ENCODE peak calls at places on chromosomes 7 and 10, in ten cellular contexts. V, L, X, J, M, F, W, O, K and Z are unnamed samples.

GRCh38 chr10:36888925-36889573 is 236.3 kb upstream of the ANKRD30A start:
- DNase-seq in V (peak), L (no peak), X (no peak), J (no peak), M (peak), F (no peak), W (peak), O (peak), K (peak), Z (no peak)

GRCh38 chr10:48523820-48524758 is 80.8 kb downstream of the ARHGAP22 start:
- DNase-seq in V (peak), L (no peak), X (peak), J (no peak), M (peak), F (no peak), W (peak), O (peak), K (no peak), Z (peak)

GRCh38 chr7:44277391-44277790 is 48.0 kb downstream of the CAMK2B start:
- DNase-seq in V (no peak), L (peak), X (peak), J (peak), M (no peak), F (peak), W (no peak), O (no peak), K (no peak), Z (peak)

GRCh38 chr7:24336461-24336860 is 52.5 kb downstream of the NPY start:
- DNase-seq in V (no peak), L (no peak), X (no peak), J (no peak), M (no peak), F (no peak), W (no peak), O (no peak), K (no peak), Z (no peak)

GRCh38 chr7:105611856-105612775 is 30.8 kb upstream of the EFCAB10 start:
- DNase-seq in V (no peak), L (no peak), X (no peak), J (no peak), M (no peak), F (no peak), W (no peak), O (no peak), K (no peak), Z (no peak)

GRCh38 chr10:6476989-6477388 is 103.1 kb downstream of the PRKCQ start:
- DNase-seq in V (no peak), L (no peak), X (no peak), J (no peak), M (no peak), F (no peak), W (no peak), O (no peak), K (no peak), Z (no peak)

GRCh38 chr7:44987996-44988395 is 9.2 kb upstream of the MYO1G start:
- DNase-seq in V (no peak), L (no peak), X (no peak), J (no peak), M (no peak), F (no peak), W (no peak), O (no peak), K (no peak), Z (peak)

GRCh38 chr10:89670926-89671325 is 25.9 kb upstream of the PANK1 start:
- DNase-seq in V (no peak), L (no peak), X (no peak), J (no peak), M (peak), F (no peak), W (no peak), O (no peak), K (no peak), Z (no peak)

GRCh38 chr7:767580-767940 is 40.5 kb upstream of the PRKAR1B start:
- DNase-seq in V (no peak), L (peak), X (peak), J (no peak), M (no peak), F (no peak), W (peak), O (no peak), K (no peak), Z (no peak)

GRCh38 chr10:23918090-23918704 is 290.7 kb upstream of the KIAA1217 start:
- DNase-seq in V (no peak), L (no peak), X (no peak), J (peak), M (peak), F (no peak), W (no peak), O (no peak), K (no peak), Z (no peak)

GRCh38 chr7:78149787-78150186 is 351.2 kb downstream of the PHTF2 start:
- DNase-seq in V (no peak), L (peak), X (no peak), J (no peak), M (no peak), F (no peak), W (no peak), O (no peak), K (no peak), Z (no peak)

GRCh38 chr10:5813091-5813340 is 218 bp downstream of the GDI2 start:
- DNase-seq in V (no peak), L (no peak), X (no peak), J (no peak), M (no peak), F (no peak), W (no peak), O (no peak), K (no peak), Z (no peak)

GRCh38 chr10:32055478-32056135 is 618 bp downstream of the KIF5B start:
- DNase-seq in V (peak), L (peak), X (peak), J (peak), M (peak), F (peak), W (peak), O (peak), K (peak), Z (peak)
- TF ChIP-seq CTCF in V (peak), L (peak), X (no peak), J (peak), M (no peak), F (peak), W (no peak), O (no peak), K (peak), Z (no peak)

DNA sequence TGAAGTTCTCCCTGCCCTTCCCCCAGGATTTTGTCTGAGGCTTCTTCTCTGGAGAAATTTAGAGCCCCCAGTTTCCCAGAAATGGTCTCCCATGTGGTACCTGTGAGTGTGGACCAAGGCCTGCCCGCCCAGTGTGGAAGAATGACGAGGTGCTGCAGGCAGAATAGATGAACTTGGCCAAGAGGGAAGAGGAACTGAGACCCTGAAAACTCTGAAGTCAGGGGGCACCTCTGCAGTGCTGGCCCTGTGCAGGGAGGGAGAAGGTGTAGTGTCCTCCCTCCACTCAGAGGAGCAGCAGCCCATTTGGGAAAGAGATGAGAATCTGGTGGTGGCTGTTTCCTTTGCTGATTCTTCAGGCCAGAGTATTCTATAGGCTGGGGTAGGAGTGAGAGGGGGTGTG is 115.2 kb upstream of the PCGF5 start:
- DNase-seq in V (no peak), L (no peak), X (no peak), J (no peak), M (no peak), F (no peak), W (no peak), O (no peak), K (no peak), Z (no peak)
- H3K4me3 ChIP-seq in V (no peak), L (no peak), X (no peak), J (no peak), M (no peak), F (no peak), W (no peak), O (no peak), K (no peak), Z (no peak)

DNA sequence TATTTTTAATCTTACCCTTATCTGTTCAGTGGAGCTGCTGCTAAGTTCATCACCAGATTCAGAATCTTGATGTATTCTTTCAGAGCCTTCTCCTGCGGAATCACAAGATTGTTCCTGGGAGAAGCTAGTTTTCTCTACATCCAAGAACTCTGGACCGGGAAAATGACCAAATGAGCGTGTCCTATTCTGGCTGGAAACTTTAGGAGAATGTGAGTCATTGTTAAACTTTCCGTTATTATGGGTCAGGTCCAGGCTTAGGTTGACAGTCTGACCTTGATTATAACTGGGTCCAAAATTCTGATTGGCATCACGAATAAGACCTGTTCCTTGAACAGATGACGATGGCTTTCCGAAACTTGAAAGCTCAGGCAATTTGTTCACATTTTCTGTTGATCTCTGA is 20.5 kb downstream of the ARHGAP12 start:
- DNase-seq in V (no peak), L (peak), X (no peak), J (no peak), M (no peak), F (no peak), W (no peak), O (no peak), K (no peak), Z (no peak)
- TF ChIP-seq POLR2A in V (no peak), L (no peak), X (no peak), J (no peak), M (no peak), F (no peak), W (no peak), O (no peak), K (no peak), Z (no peak)

GRCh38 chr7:74672343-74672915 is 14.9 kb downstream of the GTF2I start:
- DNase-seq in V (no peak), L (no peak), X (no peak), J (no peak), M (no peak), F (no peak), W (no peak), O (no peak), K (no peak), Z (no peak)
- TF ChIP-seq CTCF in V (no peak), L (no peak), X (no peak), J (no peak), M (no peak), F (no peak), W (no peak), O (no peak), K (no peak), Z (no peak)

GRCh38 chr10:115092258-115092554 is 959 bp upstream of the ATRNL1 start:
- DNase-seq in V (no peak), L (no peak), X (no peak), J (no peak), M (no peak), F (no peak), W (no peak), O (no peak), K (no peak), Z (no peak)

GRCh38 chr10:115093776-115094361 is 704 bp downstream of the ATRNL1 start:
- DNase-seq in V (no peak), L (peak), X (peak), J (no peak), M (peak), F (no peak), W (peak), O (peak), K (peak), Z (peak)

GRCh38 chr10:115092555-115093285 is 445 bp upstream of the ATRNL1 start:
- DNase-seq in V (no peak), L (peak), X (peak), J (peak), M (peak), F (no peak), W (peak), O (no peak), K (peak), Z (peak)

GRCh38 chr10:115094605-115095004 is 1.4 kb downstream of the ATRNL1 start:
- DNase-seq in V (no peak), L (no peak), X (no peak), J (no peak), M (no peak), F (no peak), W (no peak), O (no peak), K (no peak), Z (no peak)

DNA sequence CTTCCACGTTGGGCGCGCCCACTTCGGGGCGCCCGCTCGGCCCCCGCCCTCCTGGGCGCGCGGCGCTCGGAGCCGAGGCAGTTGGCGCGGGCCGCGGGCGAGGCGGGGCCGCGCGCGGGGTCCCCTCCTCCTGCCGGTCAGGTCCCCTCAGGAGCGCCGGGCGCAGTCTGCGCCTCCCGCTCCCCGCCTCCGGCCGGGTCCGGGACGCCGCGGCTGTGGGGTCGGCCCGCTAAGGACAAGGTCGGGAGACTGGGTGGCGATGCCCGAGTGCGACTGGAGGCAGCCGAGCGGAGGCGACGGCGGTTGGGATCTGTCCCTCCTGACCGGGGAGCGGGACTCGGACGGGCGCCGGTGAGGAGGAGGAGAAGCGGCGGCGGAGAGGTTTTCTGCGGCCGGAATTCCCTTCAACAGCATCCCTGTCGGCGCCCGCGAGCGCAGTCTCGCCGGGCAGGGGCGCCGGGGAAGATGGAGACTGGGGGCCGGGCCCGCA is at the start of gene ATRNL1:
- DNase-seq in V (no peak), L (peak), X (peak), J (peak), M (peak), F (no peak), W (peak), O (no peak), K (peak), Z (peak)
- H3K4me3 ChIP-seq in V (no peak), L (peak), X (peak), J (peak), M (peak), F (peak), W (peak), O (peak), K (peak), Z (peak)

GRCh38 chr7:113200281-113200680 is 81.9 kb upstream of the SMIM30 start:
- DNase-seq in V (no peak), L (no peak), X (no peak), J (no peak), M (no peak), F (no peak), W (no peak), O (no peak), K (no peak), Z (no peak)

GRCh38 chr7:113207441-113207840 is 89.1 kb upstream of the SMIM30 start:
- DNase-seq in V (no peak), L (no peak), X (no peak), J (no peak), M (no peak), F (no peak), W (no peak), O (no peak), K (no peak), Z (no peak)

GRCh38 chr7:113199841-113200240 is 81.5 kb upstream of the SMIM30 start:
- DNase-seq in V (no peak), L (no peak), X (no peak), J (no peak), M (no peak), F (no peak), W (no peak), O (no peak), K (no peak), Z (no peak)

GRCh38 chr7:113202282-113202681 is 83.9 kb upstream of the SMIM30 start:
- DNase-seq in V (no peak), L (no peak), X (no peak), J (no peak), M (no peak), F (no peak), W (no peak), O (no peak), K (no peak), Z (no peak)

DNA sequence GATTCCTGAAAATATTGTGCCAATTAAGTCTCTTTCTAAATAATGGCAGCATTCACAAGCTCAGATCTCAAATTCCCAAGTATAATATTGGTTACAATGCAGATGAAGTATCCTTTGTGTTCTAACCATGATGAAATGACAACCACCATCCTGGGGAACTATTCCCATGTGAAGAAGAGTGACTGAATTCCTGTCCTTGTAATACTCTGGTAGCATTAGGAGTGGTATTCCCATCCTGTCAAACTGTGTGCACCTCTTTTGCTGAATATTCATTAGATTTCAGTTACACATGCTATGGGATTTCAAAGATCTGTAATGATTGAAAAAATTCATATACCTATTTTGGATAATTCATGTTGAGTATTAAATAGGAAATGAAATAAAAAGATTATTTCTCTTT is 86.1 kb upstream of the SMIM30 start:
- DNase-seq in V (no peak), L (no peak), X (no peak), J (no peak), M (no peak), F (no peak), W (no peak), O (no peak), K (no peak), Z (no peak)
- TF ChIP-seq POLR2A in V (no peak), L (no peak), X (no peak), J (no peak), M (no peak), F (no peak), W (no peak), O (no peak), K (no peak), Z (no peak)

GRCh38 chr10:11285171-11285570 is 267.5 kb downstream of the CELF2 start:
- DNase-seq in V (no peak), L (no peak), X (no peak), J (no peak), M (no peak), F (no peak), W (no peak), O (no peak), K (no peak), Z (no peak)
- TF ChIP-seq CTCF in V (peak), L (no peak), X (no peak), J (no peak), M (no peak), F (no peak), W (no peak), O (no peak), K (no peak), Z (no peak)